ENCODE peak calls at places on chromosomes 16 and 17, in eight cellular contexts. O, K, Q, W, R, H, U and F are unnamed samples.

GRCh38 chr16:59683709-59684108 is 949.6 kb upstream of the GOT2 start:
- DNase-seq in K (no peak), U (no peak), W (no peak), R (no peak), Q (no peak), O (no peak), H (no peak), F (no peak)

GRCh38 chr17:77382966-77383612 is 242.3 kb downstream of the SEC14L1 start:
- DNase-seq in Q (no peak), H (no peak), R (no peak), O (no peak), K (no peak), U (no peak), W (no peak), F (no peak)

GRCh38 chr16:85171004-85171808 is 58.9 kb upstream of the CIBAR2 start:
- DNase-seq in Q (no peak), O (no peak), H (no peak), R (no peak), W (no peak), U (no peak), K (no peak), F (no peak)

GRCh38 chr16:10995555-10995954 is 51.2 kb downstream of the CLEC16A start:
- DNase-seq in Q (no peak), W (no peak), U (no peak), R (no peak), O (no peak), H (no peak), K (no peak), F (no peak)

GRCh38 chr17:81349397-81350319 is 45.6 kb upstream of the BAHCC1 start:
- DNase-seq in H (no peak), O (no peak), Q (no peak), W (no peak), R (no peak), U (peak; percentile 78), K (no peak), F (no peak)

GRCh38 chr16:83100679-83101078 is 473.9 kb downstream of the CDH13 start:
- DNase-seq in K (no peak), Q (no peak), W (no peak), R (no peak), U (no peak), H (no peak), O (no peak), F (no peak)

GRCh38 chr16:66043326-66043725 is 323.2 kb upstream of the CDH5 start:
- DNase-seq in R (no peak), Q (no peak), H (no peak), U (no peak), O (no peak), K (no peak), W (no peak), F (no peak)

GRCh38 chr16:72101195-72101594 is 7.5 kb downstream of the DHX38 start:
- DNase-seq in W (no peak), U (no peak), Q (no peak), R (no peak), H (no peak), K (no peak), O (no peak), F (no peak)

GRCh38 chr17:39722965-39723848 is 7.1 kb downstream of the MIEN1 start:
- DNase-seq in U (no peak), Q (no peak), H (peak; percentile 75), W (no peak), K (no peak), R (no peak), O (no peak), F (peak; percentile 57)

GRCh38 chr16:17801024-17801423 is 330.3 kb upstream of the XYLT1 start:
- DNase-seq in K (no peak), U (no peak), R (no peak), W (no peak), H (no peak), O (no peak), Q (no peak), F (no peak)

GRCh38 chr17:29807520-29808361 is 122.3 kb downstream of the SSH2 start:
- DNase-seq in H (peak; percentile 81), K (peak; percentile 82), W (no peak), R (peak; percentile 82), O (no peak), Q (peak; percentile 67), U (peak; percentile 71), F (peak; percentile 74)

GRCh38 chr16:85699224-85699558 is 10.4 kb upstream of the GINS2 start:
- DNase-seq in O (no peak), H (no peak), W (no peak), Q (no peak), U (no peak), R (no peak), K (no peak), F (no peak)

GRCh38 chr16:75244844-75245758 is 6.3 kb downstream of the BCAR1 start:
- DNase-seq in W (peak; percentile 87), R (no peak), U (no peak), K (peak; percentile 96), Q (peak; percentile 65), O (no peak), H (peak; percentile 96), F (peak; percentile 74)

GRCh38 chr17:74396567-74396966 is 29.3 kb downstream of the GPR142 start:
- DNase-seq in O (no peak), H (no peak), W (no peak), U (no peak), R (no peak), Q (no peak), K (no peak), F (no peak)

GRCh38 chr17:16662936-16663335 is 9.3 kb upstream of the ZNF624 start:
- DNase-seq in U (no peak), R (no peak), O (no peak), W (no peak), Q (no peak), K (no peak), H (no peak), F (no peak)

GRCh38 chr17:65547253-65547670 is 14.2 kb downstream of the AXIN2 start:
- DNase-seq in R (no peak), U (no peak), W (no peak), K (no peak), Q (no peak), O (no peak), H (no peak), F (peak; percentile 90)

GRCh38 chr17:15436399-15437369 is 30.7 kb downstream of the CDRT4 start:
- DNase-seq in O (no peak), U (no peak), R (no peak), H (peak; percentile 7), K (peak; percentile 79), W (no peak), Q (peak; percentile 67), F (peak; percentile 63)

DNA sequence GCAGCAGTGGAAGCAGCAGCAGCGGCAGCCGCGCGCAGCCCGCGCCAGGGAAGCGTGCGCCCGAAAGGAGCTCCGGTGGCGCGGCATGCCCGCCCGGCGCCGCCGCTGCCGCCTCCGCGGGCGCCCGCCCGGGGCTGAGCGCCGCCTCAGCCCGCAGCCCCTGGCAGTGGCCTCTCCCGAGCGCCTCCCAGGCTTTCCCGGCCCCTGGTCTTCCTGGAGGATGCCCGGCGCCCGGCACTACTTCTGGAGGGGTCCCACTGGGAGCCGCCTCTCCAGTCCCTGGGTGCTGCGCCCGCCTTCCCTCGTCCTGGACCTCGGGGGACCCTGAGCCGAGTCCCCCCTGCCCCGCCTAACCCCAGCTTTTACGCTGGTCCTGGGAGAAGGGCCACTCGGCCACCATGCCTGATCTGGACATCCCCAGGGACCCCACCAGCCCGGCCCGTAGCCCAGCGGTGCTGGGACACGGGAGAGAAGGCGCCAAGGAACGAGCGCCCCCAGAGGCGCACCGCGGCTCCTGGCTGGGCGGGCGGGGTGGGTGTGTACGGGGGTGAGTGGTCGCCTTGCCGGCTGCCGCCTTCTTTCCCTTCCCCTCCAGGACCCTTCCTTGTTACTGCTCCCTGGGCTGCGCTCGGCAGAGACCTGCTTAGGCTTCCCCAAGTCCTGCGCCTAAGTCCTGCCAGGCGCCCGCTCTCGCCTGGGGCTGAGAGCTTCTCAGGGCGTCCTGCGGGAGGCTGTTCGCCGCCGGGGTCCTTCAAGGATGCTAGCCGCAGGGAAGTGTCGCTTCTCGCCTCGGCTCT is 713 bp downstream of the ASIC2 start:
- DNase-seq in W (no peak), R (no peak), K (no peak), O (no peak), Q (no peak), U (peak; percentile 59), H (no peak), F (peak; percentile 26)
- TF ChIP-seq CTCF in W (no peak), R (no peak), K (peak; percentile 28), O (no peak), Q (no peak), U (peak; percentile 52), H (no peak), F (peak; percentile 44)

DNA sequence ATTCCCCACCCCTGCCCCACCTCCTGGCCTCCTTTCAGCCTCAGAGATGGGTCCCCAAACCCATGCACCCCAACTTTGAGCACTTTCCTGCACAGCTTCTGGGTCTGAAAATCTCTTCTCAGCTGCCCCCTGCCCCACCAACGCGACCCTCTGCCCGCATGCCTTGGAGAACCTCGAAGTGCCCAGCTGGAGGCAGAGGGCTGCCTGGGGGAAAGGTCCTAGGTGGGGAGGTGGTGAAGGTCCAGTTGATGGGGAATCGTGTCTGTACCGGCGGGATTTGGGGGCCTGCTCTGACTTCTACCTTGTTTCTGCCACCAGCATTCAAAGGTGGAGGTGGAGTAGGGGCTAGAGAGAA is 1.3 kb downstream of the NKD1 start:
- DNase-seq in Q (no peak), K (no peak), W (no peak), H (no peak), U (no peak), R (no peak), O (no peak), F (no peak)
- TF ChIP-seq CTCF in Q (no peak), K (no peak), W (no peak), H (no peak), U (no peak), R (no peak), O (no peak), F (no peak)

DNA sequence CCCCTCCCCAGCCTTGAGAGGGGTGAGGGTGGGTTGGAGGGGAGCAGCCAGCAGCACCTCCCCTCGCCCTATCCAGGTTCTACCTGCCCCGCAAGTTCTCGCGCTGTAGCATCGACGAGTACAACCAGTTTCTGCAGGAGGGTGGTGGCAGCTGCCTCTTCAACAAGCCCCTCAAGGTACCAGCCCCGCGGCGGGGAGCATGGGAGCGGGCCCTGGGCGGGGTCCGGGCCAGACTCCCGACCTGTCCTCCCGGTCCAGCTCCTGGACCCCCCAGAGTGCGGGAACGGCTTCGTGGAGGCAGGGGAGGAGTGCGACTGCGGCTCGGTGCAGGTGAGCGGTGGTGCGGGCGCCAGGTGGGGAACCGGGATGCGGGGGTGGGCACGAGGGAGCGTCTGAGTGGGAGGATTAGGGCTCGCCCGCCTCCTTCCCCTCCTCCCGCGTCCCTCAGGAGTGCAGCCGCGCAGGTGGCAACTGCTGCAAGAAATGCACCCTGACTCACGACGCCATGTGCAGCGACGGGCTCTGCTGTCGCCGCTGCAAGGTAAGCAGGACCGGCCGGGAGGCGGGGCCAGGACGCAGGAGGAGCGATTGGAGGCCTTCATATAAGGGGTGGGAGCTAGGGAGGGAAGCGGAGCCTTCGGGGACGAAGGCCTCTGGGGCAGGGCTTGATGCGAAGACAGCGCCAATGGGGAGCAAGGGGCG is 16.5 kb downstream of the ADAM11 start:
- DNase-seq in H (no peak), K (peak; percentile 97), U (peak; percentile 98), Q (peak; percentile 98), W (peak; percentile 76), R (peak; percentile 99), O (peak; percentile 88), F (peak; percentile 99)
- TF ChIP-seq CTCF in H (no peak), K (peak; percentile 23), U (peak; percentile 66), Q (no peak), W (no peak), R (no peak), O (no peak), F (peak; percentile 16)

DNA sequence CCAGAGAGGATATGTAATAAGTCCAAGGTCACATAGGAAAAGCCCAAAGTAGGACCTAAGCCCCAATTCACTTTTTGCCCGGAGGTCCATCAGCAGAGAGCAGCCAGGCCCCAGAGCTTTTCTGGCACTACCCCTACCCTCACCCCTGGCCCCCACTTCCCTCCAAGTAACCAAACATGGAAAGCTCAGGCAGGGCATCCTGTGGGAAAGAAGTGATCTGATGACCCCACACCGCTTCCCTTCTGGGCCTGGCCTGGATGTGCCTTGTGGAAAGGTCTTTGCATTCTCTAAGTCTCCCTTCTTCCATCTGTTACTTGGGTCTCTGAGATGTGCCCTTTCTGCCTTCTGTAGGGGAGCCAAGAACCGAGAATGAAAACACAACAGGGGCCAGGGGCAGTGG is 136.9 kb downstream of the TMEM132E start:
- DNase-seq in K (no peak), R (no peak), U (no peak), W (no peak), O (no peak), Q (no peak), H (no peak), F (no peak)
- TF ChIP-seq CTCF in K (no peak), R (no peak), U (no peak), W (no peak), O (no peak), Q (no peak), H (no peak), F (no peak)